ENCODE peak calls at places on chromosomes 6 and 20, in four cellular contexts. One of them, this sample, is unnamed.

GRCh38 chr6:127539292-127539691 is 20.2 kb upstream of the MTCL3 start:
- DNase-seq in A549: no peak
- DNase-seq in GM12878: no peak
- DNase-seq in HepG2: no peak
- DNase-seq in this sample: no peak

GRCh38 chr6:54135665-54136370 is 24.6 kb downstream of the MLIP start:
- DNase-seq in A549: peak; percentile 45
- DNase-seq in GM12878: no peak
- DNase-seq in HepG2: peak; percentile 74
- DNase-seq in this sample: no peak

GRCh38 chr20:6074784-6075183 is 20.9 kb upstream of the LRRN4 start:
- DNase-seq in A549: no peak
- DNase-seq in GM12878: no peak
- DNase-seq in HepG2: no peak
- DNase-seq in this sample: no peak

GRCh38 chr20:2804921-2805681 is 4.7 kb upstream of the CPXM1 start:
- DNase-seq in A549: no peak
- DNase-seq in GM12878: no peak
- DNase-seq in HepG2: no peak
- DNase-seq in this sample: peak; percentile 71

GRCh38 chr20:54650201-54650722 is 174.9 kb downstream of the DOK5 start:
- DNase-seq in A549: no peak
- DNase-seq in GM12878: no peak
- DNase-seq in HepG2: no peak
- DNase-seq in this sample: no peak

GRCh38 chr6:37709932-37710565 is 12.4 kb upstream of the MDGA1 start:
- DNase-seq in A549: no peak
- DNase-seq in GM12878: no peak
- DNase-seq in HepG2: no peak
- DNase-seq in this sample: no peak

GRCh38 chr6:162713926-162714759 is 13.4 kb downstream of the PRKN start:
- DNase-seq in A549: no peak
- DNase-seq in GM12878: no peak
- DNase-seq in HepG2: no peak
- DNase-seq in this sample: peak; percentile 21

GRCh38 chr20:20304942-20305341 is 63.0 kb upstream of the INSM1 start:
- DNase-seq in A549: no peak
- DNase-seq in GM12878: no peak
- DNase-seq in HepG2: no peak
- DNase-seq in this sample: no peak

GRCh38 chr6:155495011-155495768 is 39.6 kb upstream of the NOX3 start:
- DNase-seq in A549: no peak
- DNase-seq in GM12878: no peak
- DNase-seq in HepG2: peak; percentile 86
- DNase-seq in this sample: peak; percentile 74

GRCh38 chr6:1297746-1298145 is 14.2 kb upstream of the FOXQ1 start:
- DNase-seq in A549: peak; percentile 45
- DNase-seq in GM12878: no peak
- DNase-seq in HepG2: no peak
- DNase-seq in this sample: no peak

GRCh38 chr6:147054871-147055270 is 149.3 kb upstream of the STXBP5 start:
- DNase-seq in A549: no peak
- DNase-seq in GM12878: no peak
- DNase-seq in HepG2: no peak
- DNase-seq in this sample: no peak
- TF ChIP-seq REST in A549: no peak
- TF ChIP-seq REST in GM12878: no peak
- TF ChIP-seq REST in HepG2: no peak
- TF ChIP-seq REST in this sample: no peak

DNA sequence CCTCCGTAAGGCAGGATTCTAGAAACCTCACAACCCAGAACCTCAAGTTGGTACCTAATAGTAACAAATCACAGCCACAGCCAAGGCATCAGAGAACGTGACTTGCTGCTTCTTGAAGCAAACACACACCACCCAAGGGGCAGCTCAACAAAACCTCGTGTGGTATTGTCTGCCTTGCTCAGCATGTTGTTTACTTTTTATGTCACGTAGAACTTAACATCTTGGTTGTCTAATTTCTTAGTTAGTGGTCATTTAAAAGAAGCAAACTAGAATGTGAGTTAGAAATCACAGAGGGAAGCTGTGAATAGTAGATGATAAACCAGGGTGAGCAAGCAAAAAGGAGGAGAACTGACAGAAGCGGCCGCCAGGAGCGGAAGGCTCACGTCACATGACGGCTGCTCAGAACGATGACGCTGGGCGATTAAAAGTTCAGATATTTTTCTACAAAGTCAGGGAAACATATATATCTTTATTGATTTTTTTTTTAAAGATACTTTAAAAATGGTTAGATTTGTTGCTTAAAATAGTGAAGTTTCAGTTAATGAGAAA is 51.5 kb upstream of the KIF25 start:
- DNase-seq in A549: peak; percentile 17
- DNase-seq in GM12878: no peak
- DNase-seq in HepG2: no peak
- DNase-seq in this sample: no peak
- TF ChIP-seq JUNB in A549: no peak
- TF ChIP-seq JUNB in GM12878: no peak
- TF ChIP-seq JUNB in HepG2: no peak
- TF ChIP-seq JUNB in this sample: no peak

GRCh38 chr6:31834367-31834703 is 6.8 kb downstream of the HSPA1B start:
- DNase-seq in A549: peak; percentile 89
- DNase-seq in GM12878: peak; percentile 50
- DNase-seq in HepG2: peak; percentile 92
- DNase-seq in this sample: peak; percentile 94
- TF ChIP-seq REST in A549: no peak
- TF ChIP-seq REST in GM12878: no peak
- TF ChIP-seq REST in HepG2: peak; percentile 4
- TF ChIP-seq REST in this sample: no peak

DNA sequence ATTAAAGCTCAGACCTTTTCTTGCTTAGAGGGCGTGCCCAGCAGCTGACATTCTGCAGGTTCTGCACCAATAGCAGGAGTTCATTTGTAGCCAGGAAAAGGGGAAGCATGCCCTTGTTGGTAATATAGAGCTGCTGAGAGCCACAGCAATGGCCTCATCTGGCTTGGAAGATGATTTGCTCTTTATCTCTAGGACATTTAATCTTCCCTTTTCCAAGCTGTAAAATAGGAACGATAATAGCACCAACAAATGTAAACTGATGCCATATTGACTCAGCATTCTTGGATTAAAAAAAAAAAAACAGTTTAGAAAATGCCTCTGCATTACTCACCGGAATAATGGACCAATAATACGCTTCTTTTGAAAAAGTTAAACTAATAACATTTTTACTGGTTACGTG is 93.4 kb upstream of the SLC2A12 start:
- DNase-seq in A549: no peak
- DNase-seq in GM12878: no peak
- DNase-seq in HepG2: no peak
- DNase-seq in this sample: peak; percentile 42
- TF ChIP-seq JUNB in A549: no peak
- TF ChIP-seq JUNB in GM12878: no peak
- TF ChIP-seq JUNB in HepG2: no peak
- TF ChIP-seq JUNB in this sample: no peak

DNA sequence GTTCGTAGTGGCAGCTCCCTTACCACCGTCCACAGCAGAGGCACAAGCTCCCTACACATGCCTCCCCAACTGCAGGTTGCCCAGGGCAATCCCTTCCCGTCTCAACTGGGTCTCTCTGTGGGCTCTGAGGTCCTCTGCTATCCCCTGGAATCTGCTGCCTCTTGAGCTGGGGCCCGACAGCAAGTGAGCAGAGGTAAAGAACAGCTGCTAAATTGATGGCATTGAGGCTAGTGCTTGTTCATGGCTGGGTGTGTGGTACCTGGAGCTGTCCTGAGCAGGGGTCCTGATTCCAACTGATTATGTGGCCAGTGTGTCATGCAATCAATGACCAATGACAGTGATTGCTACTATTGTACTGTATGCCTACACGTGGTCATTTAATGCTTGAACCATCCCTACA is 40.9 kb downstream of the HNF4A start:
- DNase-seq in A549: no peak
- DNase-seq in GM12878: no peak
- DNase-seq in HepG2: no peak
- DNase-seq in this sample: no peak
- TF ChIP-seq REST in A549: peak; percentile 82
- TF ChIP-seq REST in GM12878: peak; percentile 72
- TF ChIP-seq REST in HepG2: peak; percentile 93
- TF ChIP-seq REST in this sample: peak; percentile 60

GRCh38 chr6:81547149-81547548 is 205.3 kb downstream of the TENT5A start:
- DNase-seq in A549: no peak
- DNase-seq in GM12878: no peak
- DNase-seq in HepG2: no peak
- DNase-seq in this sample: no peak
- TF ChIP-seq JUNB in A549: no peak
- TF ChIP-seq JUNB in GM12878: no peak
- TF ChIP-seq JUNB in HepG2: no peak
- TF ChIP-seq JUNB in this sample: no peak

DNA sequence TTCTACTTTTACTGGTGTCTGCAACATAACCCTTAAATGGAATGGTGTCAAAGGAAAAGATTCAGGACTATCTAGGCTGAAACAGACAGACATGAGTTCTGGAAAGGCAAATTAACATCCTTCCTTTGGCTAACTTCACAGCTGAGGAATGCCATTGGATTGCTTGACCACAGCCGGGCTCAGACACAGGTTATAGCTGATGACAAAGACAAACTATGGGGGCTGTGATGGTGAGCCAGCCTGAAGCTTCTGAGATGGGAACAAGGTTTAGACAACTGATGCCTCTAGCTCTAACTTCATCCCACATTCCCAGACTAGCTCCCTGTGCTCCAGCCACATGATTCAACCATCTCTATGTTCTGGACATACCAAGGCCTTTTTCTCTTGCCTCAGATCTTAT is 15.3 kb downstream of the POLR1C start:
- DNase-seq in A549: no peak
- DNase-seq in GM12878: no peak
- DNase-seq in HepG2: no peak
- DNase-seq in this sample: no peak
- TF ChIP-seq REST in A549: no peak
- TF ChIP-seq REST in GM12878: no peak
- TF ChIP-seq REST in HepG2: no peak
- TF ChIP-seq REST in this sample: no peak

GRCh38 chr6:50713977-50714486 is 706 bp downstream of the TFAP2D start:
- DNase-seq in A549: no peak
- DNase-seq in GM12878: no peak
- DNase-seq in HepG2: no peak
- DNase-seq in this sample: no peak
- TF ChIP-seq JUNB in A549: no peak
- TF ChIP-seq JUNB in GM12878: no peak
- TF ChIP-seq JUNB in HepG2: no peak
- TF ChIP-seq JUNB in this sample: no peak

DNA sequence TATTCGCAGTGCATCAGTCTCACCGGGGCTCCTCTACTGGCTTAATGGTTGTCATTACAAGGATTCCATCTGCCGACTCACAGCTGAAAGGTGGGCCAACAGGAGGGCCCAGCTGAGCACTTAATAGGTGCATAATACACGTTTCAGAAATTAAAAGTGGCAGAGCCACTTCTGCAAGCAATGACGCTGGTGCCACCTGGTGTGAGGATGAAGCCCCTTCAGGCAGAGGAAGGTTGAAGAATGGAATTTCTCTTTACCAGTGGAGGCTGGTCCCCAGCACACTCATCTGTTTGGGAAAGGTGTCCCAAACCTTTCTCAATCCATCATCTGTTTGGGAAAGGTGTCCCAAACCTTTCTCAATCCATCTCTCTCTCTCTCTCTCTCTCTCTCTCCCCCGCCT is 8.2 kb upstream of the STMND1 start:
- DNase-seq in A549: no peak
- DNase-seq in GM12878: no peak
- DNase-seq in HepG2: no peak
- DNase-seq in this sample: peak; percentile 72
- TF ChIP-seq REST in A549: no peak
- TF ChIP-seq REST in GM12878: no peak
- TF ChIP-seq REST in HepG2: no peak
- TF ChIP-seq REST in this sample: no peak